ENCODE peak calls at places on chromosomes 2 and 18, in seven cellular contexts. One of them, this sample, is unnamed.

GRCh38 chr2:1736045-1736444 is 8.3 kb downstream of the PXDN start:
- DNase-seq in A172: no peak
- DNase-seq in stimulated activated CD4-positive, alpha-beta T cell treated with anti-CD3 and anti-CD28 coated beads, Interleukin-4, amount 100 ng/mL, for 1 hour: no peak
- DNase-seq in ELR: no peak
- DNase-seq in HTR-8/SVneo: no peak
- DNase-seq in SW480: no peak
- DNase-seq in mesendoderm: no peak
- DNase-seq in this sample: no peak

GRCh38 chr2:240277073-240277806 is 136.8 kb upstream of the OTOS start:
- DNase-seq in A172: no peak
- DNase-seq in stimulated activated CD4-positive, alpha-beta T cell treated with anti-CD3 and anti-CD28 coated beads, Interleukin-4, amount 100 ng/mL, for 1 hour: no peak
- DNase-seq in ELR: no peak
- DNase-seq in HTR-8/SVneo: no peak
- DNase-seq in SW480: no peak
- DNase-seq in mesendoderm: no peak
- DNase-seq in this sample: no peak

GRCh38 chr18:80175451-80176235 is 66.6 kb downstream of the ADNP2 start:
- DNase-seq in A172: no peak
- DNase-seq in stimulated activated CD4-positive, alpha-beta T cell treated with anti-CD3 and anti-CD28 coated beads, Interleukin-4, amount 100 ng/mL, for 1 hour: no peak
- DNase-seq in ELR: no peak
- DNase-seq in HTR-8/SVneo: no peak
- DNase-seq in SW480: peak
- DNase-seq in mesendoderm: no peak
- DNase-seq in this sample: no peak

GRCh38 chr18:37065221-37065620 is 236.3 kb downstream of the KIAA1328 start:
- DNase-seq in A172: no peak
- DNase-seq in stimulated activated CD4-positive, alpha-beta T cell treated with anti-CD3 and anti-CD28 coated beads, Interleukin-4, amount 100 ng/mL, for 1 hour: no peak
- DNase-seq in ELR: no peak
- DNase-seq in HTR-8/SVneo: no peak
- DNase-seq in SW480: no peak
- DNase-seq in mesendoderm: no peak
- DNase-seq in this sample: no peak

GRCh38 chr18:26483633-26484032 is 64.7 kb downstream of the KCTD1 start:
- DNase-seq in A172: no peak
- DNase-seq in stimulated activated CD4-positive, alpha-beta T cell treated with anti-CD3 and anti-CD28 coated beads, Interleukin-4, amount 100 ng/mL, for 1 hour: no peak
- DNase-seq in ELR: no peak
- DNase-seq in HTR-8/SVneo: no peak
- DNase-seq in SW480: no peak
- DNase-seq in mesendoderm: no peak
- DNase-seq in this sample: no peak

GRCh38 chr18:12628706-12629702 is 28.9 kb downstream of the SPIRE1 start:
- DNase-seq in A172: peak
- DNase-seq in stimulated activated CD4-positive, alpha-beta T cell treated with anti-CD3 and anti-CD28 coated beads, Interleukin-4, amount 100 ng/mL, for 1 hour: no peak
- DNase-seq in ELR: peak
- DNase-seq in HTR-8/SVneo: no peak
- DNase-seq in SW480: no peak
- DNase-seq in mesendoderm: no peak
- DNase-seq in this sample: no peak

GRCh38 chr2:205909194-205909572 is 176.8 kb downstream of the INO80D start:
- DNase-seq in A172: no peak
- DNase-seq in stimulated activated CD4-positive, alpha-beta T cell treated with anti-CD3 and anti-CD28 coated beads, Interleukin-4, amount 100 ng/mL, for 1 hour: no peak
- DNase-seq in ELR: no peak
- DNase-seq in HTR-8/SVneo: no peak
- DNase-seq in SW480: no peak
- DNase-seq in mesendoderm: no peak
- DNase-seq in this sample: no peak

GRCh38 chr2:70190086-70190412 is 770 bp downstream of the C2orf42 start:
- DNase-seq in A172: no peak
- DNase-seq in stimulated activated CD4-positive, alpha-beta T cell treated with anti-CD3 and anti-CD28 coated beads, Interleukin-4, amount 100 ng/mL, for 1 hour: peak
- DNase-seq in ELR: no peak
- DNase-seq in HTR-8/SVneo: no peak
- DNase-seq in SW480: peak
- DNase-seq in mesendoderm: peak
- DNase-seq in this sample: peak

GRCh38 chr2:134258684-134259408 is 5.0 kb downstream of the MGAT5 start:
- DNase-seq in A172: no peak
- DNase-seq in stimulated activated CD4-positive, alpha-beta T cell treated with anti-CD3 and anti-CD28 coated beads, Interleukin-4, amount 100 ng/mL, for 1 hour: no peak
- DNase-seq in ELR: no peak
- DNase-seq in HTR-8/SVneo: no peak
- DNase-seq in SW480: no peak
- DNase-seq in mesendoderm: no peak
- DNase-seq in this sample: no peak

GRCh38 chr2:185531721-185532120 is 206.9 kb upstream of the FSIP2 start:
- DNase-seq in A172: no peak
- DNase-seq in stimulated activated CD4-positive, alpha-beta T cell treated with anti-CD3 and anti-CD28 coated beads, Interleukin-4, amount 100 ng/mL, for 1 hour: no peak
- DNase-seq in ELR: no peak
- DNase-seq in HTR-8/SVneo: no peak
- DNase-seq in SW480: no peak
- DNase-seq in mesendoderm: no peak
- DNase-seq in this sample: no peak

GRCh38 chr2:143132360-143132759 is 3.1 kb downstream of the ARHGAP15 start:
- DNase-seq in A172: no peak
- DNase-seq in stimulated activated CD4-positive, alpha-beta T cell treated with anti-CD3 and anti-CD28 coated beads, Interleukin-4, amount 100 ng/mL, for 1 hour: no peak
- DNase-seq in ELR: no peak
- DNase-seq in HTR-8/SVneo: no peak
- DNase-seq in SW480: no peak
- DNase-seq in mesendoderm: peak
- DNase-seq in this sample: peak

GRCh38 chr2:128416781-128417180 is 98.1 kb upstream of the HS6ST1 start:
- DNase-seq in A172: no peak
- DNase-seq in stimulated activated CD4-positive, alpha-beta T cell treated with anti-CD3 and anti-CD28 coated beads, Interleukin-4, amount 100 ng/mL, for 1 hour: no peak
- DNase-seq in ELR: no peak
- DNase-seq in HTR-8/SVneo: no peak
- DNase-seq in SW480: no peak
- DNase-seq in mesendoderm: no peak
- DNase-seq in this sample: no peak

GRCh38 chr2:180753809-180754761 is 226.3 kb upstream of the UBE2E3 start:
- DNase-seq in A172: peak
- DNase-seq in stimulated activated CD4-positive, alpha-beta T cell treated with anti-CD3 and anti-CD28 coated beads, Interleukin-4, amount 100 ng/mL, for 1 hour: no peak
- DNase-seq in ELR: peak
- DNase-seq in HTR-8/SVneo: no peak
- DNase-seq in SW480: no peak
- DNase-seq in mesendoderm: no peak
- DNase-seq in this sample: no peak

GRCh38 chr2:152718047-152718908 is at the start of gene ARL6IP6:
- DNase-seq in A172: peak
- DNase-seq in stimulated activated CD4-positive, alpha-beta T cell treated with anti-CD3 and anti-CD28 coated beads, Interleukin-4, amount 100 ng/mL, for 1 hour: peak
- DNase-seq in ELR: peak
- DNase-seq in HTR-8/SVneo: peak
- DNase-seq in SW480: peak
- DNase-seq in mesendoderm: peak
- DNase-seq in this sample: peak

GRCh38 chr2:84458436-84459027 is 548 bp downstream of the SUCLG1 start:
- DNase-seq in A172: peak
- DNase-seq in stimulated activated CD4-positive, alpha-beta T cell treated with anti-CD3 and anti-CD28 coated beads, Interleukin-4, amount 100 ng/mL, for 1 hour: no peak
- DNase-seq in ELR: peak
- DNase-seq in HTR-8/SVneo: no peak
- DNase-seq in SW480: peak
- DNase-seq in mesendoderm: no peak
- DNase-seq in this sample: peak

This sample was measured in erythroblast.